ENCODE peak calls at places on chromosomes 12 and 14, in seven cellular contexts. One of them, this sample, is unnamed.

GRCh38 chr12:128956755-128957154 is 103.5 kb downstream of the GLT1D1 start:
- DNase-seq in GM13977: no peak
- DNase-seq in PC-3: no peak
- DNase-seq in RWPE1: no peak
- DNase-seq in astrocyte of the cerebellum: no peak
- DNase-seq in fibroblast of pulmonary artery: no peak
- DNase-seq in heart left ventricle: no peak
- DNase-seq in this sample: no peak

GRCh38 chr12:90858261-90858660 is 96.7 kb downstream of the CCER1 start:
- DNase-seq in GM13977: no peak
- DNase-seq in PC-3: peak
- DNase-seq in RWPE1: no peak
- DNase-seq in astrocyte of the cerebellum: no peak
- DNase-seq in fibroblast of pulmonary artery: peak
- DNase-seq in heart left ventricle: peak
- DNase-seq in this sample: no peak

GRCh38 chr14:59771577-59771976 is 99.0 kb downstream of the RTN1 start:
- DNase-seq in GM13977: no peak
- DNase-seq in PC-3: peak
- DNase-seq in RWPE1: peak
- DNase-seq in astrocyte of the cerebellum: peak
- DNase-seq in fibroblast of pulmonary artery: peak
- DNase-seq in heart left ventricle: no peak
- DNase-seq in this sample: no peak

GRCh38 chr12:67807808-67808207 is 159.3 kb downstream of the DYRK2 start:
- DNase-seq in GM13977: no peak
- DNase-seq in PC-3: peak
- DNase-seq in RWPE1: no peak
- DNase-seq in astrocyte of the cerebellum: no peak
- DNase-seq in fibroblast of pulmonary artery: peak
- DNase-seq in heart left ventricle: no peak
- DNase-seq in this sample: no peak

GRCh38 chr12:107567871-107568619 is 117.6 kb upstream of the PWP1 start:
- DNase-seq in GM13977: no peak
- DNase-seq in PC-3: peak
- DNase-seq in RWPE1: no peak
- DNase-seq in astrocyte of the cerebellum: no peak
- DNase-seq in fibroblast of pulmonary artery: no peak
- DNase-seq in heart left ventricle: no peak
- DNase-seq in this sample: no peak

GRCh38 chr12:43891856-43892574 is 56.1 kb downstream of the TMEM117 start:
- DNase-seq in GM13977: no peak
- DNase-seq in PC-3: peak
- DNase-seq in RWPE1: peak
- DNase-seq in astrocyte of the cerebellum: no peak
- DNase-seq in fibroblast of pulmonary artery: no peak
- DNase-seq in heart left ventricle: no peak
- DNase-seq in this sample: no peak

GRCh38 chr14:28867571-28867970 is 101.0 kb downstream of the FOXG1 start:
- DNase-seq in GM13977: no peak
- DNase-seq in PC-3: no peak
- DNase-seq in RWPE1: no peak
- DNase-seq in astrocyte of the cerebellum: peak
- DNase-seq in fibroblast of pulmonary artery: peak
- DNase-seq in heart left ventricle: no peak
- DNase-seq in this sample: no peak

GRCh38 chr12:111687255-111687654 is 1.4 kb downstream of the ACAD10 start:
- DNase-seq in GM13977: peak
- DNase-seq in PC-3: peak
- DNase-seq in RWPE1: peak
- DNase-seq in astrocyte of the cerebellum: no peak
- DNase-seq in fibroblast of pulmonary artery: no peak
- DNase-seq in heart left ventricle: no peak
- DNase-seq in this sample: peak

GRCh38 chr12:81809829-81810595 is 50.9 kb upstream of the PPFIA2 start:
- DNase-seq in GM13977: no peak
- DNase-seq in PC-3: no peak
- DNase-seq in RWPE1: no peak
- DNase-seq in astrocyte of the cerebellum: no peak
- DNase-seq in fibroblast of pulmonary artery: peak
- DNase-seq in heart left ventricle: no peak
- DNase-seq in this sample: no peak

GRCh38 chr12:64110864-64111263 is 111.2 kb downstream of the KICS2 start:
- DNase-seq in GM13977: no peak
- DNase-seq in PC-3: peak
- DNase-seq in RWPE1: no peak
- DNase-seq in astrocyte of the cerebellum: no peak
- DNase-seq in fibroblast of pulmonary artery: no peak
- DNase-seq in heart left ventricle: no peak
- DNase-seq in this sample: no peak

GRCh38 chr12:49274396-49275069 is 9.7 kb downstream of the TUBA1C start:
- DNase-seq in GM13977: no peak
- DNase-seq in PC-3: peak
- DNase-seq in RWPE1: no peak
- DNase-seq in astrocyte of the cerebellum: no peak
- DNase-seq in fibroblast of pulmonary artery: no peak
- DNase-seq in heart left ventricle: peak
- DNase-seq in this sample: no peak

GRCh38 chr12:22684526-22685118 is 59.7 kb downstream of the ETNK1 start:
- DNase-seq in GM13977: no peak
- DNase-seq in PC-3: peak
- DNase-seq in RWPE1: no peak
- DNase-seq in astrocyte of the cerebellum: peak
- DNase-seq in fibroblast of pulmonary artery: peak
- DNase-seq in heart left ventricle: no peak
- DNase-seq in this sample: peak

GRCh38 chr14:34052658-34053014 is 101.8 kb upstream of the EGLN3 start:
- DNase-seq in GM13977: no peak
- DNase-seq in PC-3: peak
- DNase-seq in RWPE1: no peak
- DNase-seq in astrocyte of the cerebellum: peak
- DNase-seq in fibroblast of pulmonary artery: peak
- DNase-seq in heart left ventricle: no peak
- DNase-seq in this sample: no peak

GRCh38 chr12:110316861-110317260 is 35.8 kb downstream of the ATP2A2 start:
- DNase-seq in GM13977: no peak
- DNase-seq in PC-3: peak
- DNase-seq in RWPE1: no peak
- DNase-seq in astrocyte of the cerebellum: peak
- DNase-seq in fibroblast of pulmonary artery: peak
- DNase-seq in heart left ventricle: no peak
- DNase-seq in this sample: no peak

GRCh38 chr12:47828967-47829482 is 9.3 kb upstream of the HDAC7 start:
- DNase-seq in GM13977: no peak
- DNase-seq in PC-3: peak
- DNase-seq in RWPE1: peak
- DNase-seq in astrocyte of the cerebellum: no peak
- DNase-seq in fibroblast of pulmonary artery: peak
- DNase-seq in heart left ventricle: peak
- DNase-seq in this sample: no peak

GRCh38 chr14:102348376-102348775 is 14.3 kb downstream of the CINP start:
- DNase-seq in GM13977: no peak
- DNase-seq in PC-3: no peak
- DNase-seq in RWPE1: no peak
- DNase-seq in astrocyte of the cerebellum: no peak
- DNase-seq in fibroblast of pulmonary artery: no peak
- DNase-seq in heart left ventricle: no peak
- DNase-seq in this sample: no peak

GRCh38 chr12:29960113-29960512 is 176.4 kb upstream of the TMTC1 start:
- DNase-seq in GM13977: no peak
- DNase-seq in PC-3: no peak
- DNase-seq in RWPE1: no peak
- DNase-seq in astrocyte of the cerebellum: no peak
- DNase-seq in fibroblast of pulmonary artery: peak
- DNase-seq in heart left ventricle: no peak
- DNase-seq in this sample: no peak

GRCh38 chr12:42187799-42188198 is 43.1 kb upstream of the GXYLT1 start:
- DNase-seq in GM13977: no peak
- DNase-seq in PC-3: peak
- DNase-seq in RWPE1: no peak
- DNase-seq in astrocyte of the cerebellum: no peak
- DNase-seq in fibroblast of pulmonary artery: no peak
- DNase-seq in heart left ventricle: no peak
- DNase-seq in this sample: no peak

GRCh38 chr12:118237908-118238307 is 102.0 kb downstream of the PEBP1 start:
- DNase-seq in GM13977: no peak
- DNase-seq in PC-3: peak
- DNase-seq in RWPE1: peak
- DNase-seq in astrocyte of the cerebellum: no peak
- DNase-seq in fibroblast of pulmonary artery: peak
- DNase-seq in heart left ventricle: no peak
- DNase-seq in this sample: no peak

GRCh38 chr14:25056688-25057078 is 6.7 kb upstream of the STXBP6 start:
- DNase-seq in GM13977: no peak
- DNase-seq in PC-3: no peak
- DNase-seq in RWPE1: no peak
- DNase-seq in astrocyte of the cerebellum: no peak
- DNase-seq in fibroblast of pulmonary artery: no peak
- DNase-seq in heart left ventricle: no peak
- DNase-seq in this sample: no peak

GRCh38 chr14:39069923-39070322 is 33.1 kb downstream of the SEC23A start:
- DNase-seq in GM13977: no peak
- DNase-seq in PC-3: no peak
- DNase-seq in RWPE1: no peak
- DNase-seq in astrocyte of the cerebellum: no peak
- DNase-seq in fibroblast of pulmonary artery: no peak
- DNase-seq in heart left ventricle: no peak
- DNase-seq in this sample: no peak

GRCh38 chr12:51033457-51034089 is 7.4 kb upstream of the SLC11A2 start:
- DNase-seq in GM13977: no peak
- DNase-seq in PC-3: no peak
- DNase-seq in RWPE1: no peak
- DNase-seq in astrocyte of the cerebellum: no peak
- DNase-seq in fibroblast of pulmonary artery: no peak
- DNase-seq in heart left ventricle: no peak
- DNase-seq in this sample: no peak

GRCh38 chr12:51033048-51033447 is 6.9 kb upstream of the SLC11A2 start:
- DNase-seq in GM13977: no peak
- DNase-seq in PC-3: no peak
- DNase-seq in RWPE1: no peak
- DNase-seq in astrocyte of the cerebellum: no peak
- DNase-seq in fibroblast of pulmonary artery: no peak
- DNase-seq in heart left ventricle: no peak
- DNase-seq in this sample: no peak

GRCh38 chr12:51036165-51036765 is 10.1 kb upstream of the SLC11A2 start:
- DNase-seq in GM13977: no peak
- DNase-seq in PC-3: no peak
- DNase-seq in RWPE1: no peak
- DNase-seq in astrocyte of the cerebellum: no peak
- DNase-seq in fibroblast of pulmonary artery: no peak
- DNase-seq in heart left ventricle: no peak
- DNase-seq in this sample: no peak
- TF ChIP-seq CTCF in GM13977: no peak
- TF ChIP-seq CTCF in PC-3: no peak
- TF ChIP-seq CTCF in RWPE1: no peak
- TF ChIP-seq CTCF in astrocyte of the cerebellum: no peak
- TF ChIP-seq CTCF in fibroblast of pulmonary artery: no peak
- TF ChIP-seq CTCF in heart left ventricle: no peak
- TF ChIP-seq CTCF in this sample: no peak

GRCh38 chr12:76739896-76740295 is 24.0 kb upstream of the ZDHHC17 start:
- DNase-seq in GM13977: no peak
- DNase-seq in PC-3: no peak
- DNase-seq in RWPE1: no peak
- DNase-seq in astrocyte of the cerebellum: no peak
- DNase-seq in fibroblast of pulmonary artery: no peak
- DNase-seq in heart left ventricle: no peak
- DNase-seq in this sample: no peak

GRCh38 chr12:76740501-76740900 is 23.4 kb upstream of the ZDHHC17 start:
- DNase-seq in GM13977: no peak
- DNase-seq in PC-3: no peak
- DNase-seq in RWPE1: no peak
- DNase-seq in astrocyte of the cerebellum: no peak
- DNase-seq in fibroblast of pulmonary artery: no peak
- DNase-seq in heart left ventricle: no peak
- DNase-seq in this sample: no peak

GRCh38 chr12:76738824-76739579 is 24.9 kb upstream of the ZDHHC17 start:
- DNase-seq in GM13977: no peak
- DNase-seq in PC-3: no peak
- DNase-seq in RWPE1: no peak
- DNase-seq in astrocyte of the cerebellum: no peak
- DNase-seq in fibroblast of pulmonary artery: no peak
- DNase-seq in heart left ventricle: no peak
- DNase-seq in this sample: no peak
- TF ChIP-seq CTCF in GM13977: no peak
- TF ChIP-seq CTCF in PC-3: no peak
- TF ChIP-seq CTCF in RWPE1: no peak
- TF ChIP-seq CTCF in astrocyte of the cerebellum: no peak
- TF ChIP-seq CTCF in fibroblast of pulmonary artery: no peak
- TF ChIP-seq CTCF in heart left ventricle: no peak
- TF ChIP-seq CTCF in this sample: no peak

DNA sequence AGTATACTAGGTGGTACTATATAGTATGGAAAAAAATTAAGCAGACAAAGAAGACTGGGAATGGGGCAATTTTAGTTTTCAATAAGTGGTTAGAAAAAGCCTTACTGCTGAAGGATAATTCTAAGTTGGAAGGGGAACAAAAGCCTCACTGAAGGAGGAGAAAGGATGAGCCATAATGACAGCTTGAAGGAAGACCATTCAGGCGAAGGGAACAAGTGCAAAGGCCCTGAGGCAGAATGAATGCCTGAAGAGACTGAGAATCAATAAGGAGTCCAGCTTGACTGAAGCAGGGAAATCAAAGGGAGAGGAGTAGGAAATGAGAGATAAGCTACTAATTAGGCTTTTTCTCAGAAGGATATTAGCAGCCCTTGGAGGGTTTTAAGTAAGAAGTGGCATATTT is 28.5 kb downstream of the PPP1R13B start:
- DNase-seq in GM13977: no peak
- DNase-seq in PC-3: no peak
- DNase-seq in RWPE1: no peak
- DNase-seq in astrocyte of the cerebellum: no peak
- DNase-seq in fibroblast of pulmonary artery: no peak
- DNase-seq in heart left ventricle: no peak
- DNase-seq in this sample: no peak
- TF ChIP-seq CTCF in GM13977: no peak
- TF ChIP-seq CTCF in PC-3: no peak
- TF ChIP-seq CTCF in RWPE1: no peak
- TF ChIP-seq CTCF in astrocyte of the cerebellum: no peak
- TF ChIP-seq CTCF in fibroblast of pulmonary artery: no peak
- TF ChIP-seq CTCF in heart left ventricle: no peak
- TF ChIP-seq CTCF in this sample: no peak

DNA sequence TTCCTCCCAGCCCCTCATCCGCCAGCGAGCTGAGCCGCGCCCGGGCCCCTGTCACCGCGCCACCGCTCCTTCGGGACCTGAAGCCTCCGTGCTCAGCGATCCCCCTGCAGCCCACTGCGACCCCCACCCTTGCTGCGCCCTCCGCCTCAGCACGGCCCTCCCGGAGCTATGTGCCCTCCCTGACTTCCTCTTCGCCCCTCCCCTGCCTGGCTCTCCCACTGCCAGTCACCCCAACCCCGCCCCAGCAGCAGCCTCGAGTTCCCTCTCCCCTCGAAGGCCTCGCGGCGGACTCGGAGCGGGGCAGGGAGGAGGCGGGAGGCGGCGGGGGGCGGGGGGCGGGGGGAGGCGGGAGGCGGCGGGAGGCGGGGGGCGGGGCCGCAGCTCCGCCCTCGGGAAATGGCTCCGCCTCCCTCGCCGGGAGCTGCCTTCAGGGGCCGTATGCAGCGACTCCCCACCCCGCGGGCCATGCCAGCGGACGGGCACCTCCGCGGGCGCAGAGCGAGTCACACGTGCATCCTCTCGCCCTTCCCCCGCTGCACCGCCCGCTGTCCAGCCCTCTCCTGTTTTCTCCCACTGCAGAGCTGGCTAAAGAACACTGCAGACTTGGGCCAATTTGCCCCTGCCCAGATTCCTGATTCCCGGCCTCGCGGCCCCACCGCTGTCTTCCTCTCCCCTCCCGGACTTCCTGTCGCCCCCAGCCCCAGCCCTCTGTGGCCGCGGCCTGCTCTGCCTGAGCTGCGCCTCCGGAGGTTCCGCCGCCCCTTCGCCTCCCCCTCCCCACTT is 29.1 kb upstream of the ADIPOR2 start:
- DNase-seq in GM13977: peak
- DNase-seq in PC-3: peak
- DNase-seq in RWPE1: peak
- DNase-seq in astrocyte of the cerebellum: peak
- DNase-seq in fibroblast of pulmonary artery: peak
- DNase-seq in heart left ventricle: peak
- DNase-seq in this sample: peak
- TF ChIP-seq CTCF in GM13977: no peak
- TF ChIP-seq CTCF in PC-3: no peak
- TF ChIP-seq CTCF in RWPE1: no peak
- TF ChIP-seq CTCF in astrocyte of the cerebellum: no peak
- TF ChIP-seq CTCF in fibroblast of pulmonary artery: no peak
- TF ChIP-seq CTCF in heart left ventricle: no peak
- TF ChIP-seq CTCF in this sample: no peak